ENCODE peak calls at places on chromosome 22, in four cellular contexts. S is activated naive CD4-positive, alpha-beta T cell treated with anti-CD3 and anti-CD28 coated beads, Interleukin-2, amount 50 U/mL, for 16 hours; P is EL; E is nephron progenitor cell. W is an unnamed sample.

GRCh38 chr22:49664371-49664881 is 163.2 kb downstream of the BRD1 start:
- DNase-seq in S (no peak), P (no peak), E (no peak), W (no peak)

GRCh38 chr22:42792909-42793847 is 63.9 kb downstream of the ARFGAP3 start:
- DNase-seq in S (no peak), P (no peak), E (no peak), W (no peak)

GRCh38 chr22:38631724-38632123 is 24.5 kb downstream of the FAM227A start:
- DNase-seq in S (no peak), P (no peak), E (no peak), W (no peak)

GRCh38 chr22:46953968-46954755 is 191.7 kb downstream of the TBC1D22A start:
- DNase-seq in S (no peak), P (no peak), E (no peak), W (no peak)

GRCh38 chr22:19882446-19883381 is 28.0 kb upstream of the GNB1L start:
- DNase-seq in S (peak; percentile 7), P (no peak), E (no peak), W (no peak)

GRCh38 chr22:27673839-27674238 is 127.7 kb downstream of the MN1 start:
- DNase-seq in S (no peak), P (no peak), E (peak; percentile 51), W (no peak)

GRCh38 chr22:26702906-26703830 is 45.8 kb downstream of the MIAT start:
- DNase-seq in S (no peak), P (peak; percentile 35), E (no peak), W (no peak)

GRCh38 chr22:21904250-21904789 is 36.9 kb upstream of the MAPK1 start:
- DNase-seq in S (no peak), P (no peak), E (no peak), W (no peak)

GRCh38 chr22:35470903-35471321 is 69.7 kb upstream of the RASD2 start:
- DNase-seq in S (no peak), P (peak; percentile 38), E (no peak), W (no peak)

GRCh38 chr22:48642550-48642949 is 1185.1 kb downstream of the BRD1 start:
- DNase-seq in S (no peak), P (no peak), E (no peak), W (no peak)

GRCh38 chr22:29427176-29427760 is 11.1 kb upstream of the RFPL1 start:
- DNase-seq in S (no peak), P (no peak), E (no peak), W (no peak)

GRCh38 chr22:26835929-26836528 is 178.6 kb downstream of the MIAT start:
- DNase-seq in S (peak; percentile 38), P (peak; percentile 56), E (peak; percentile 64), W (no peak)

GRCh38 chr22:21101877-21102638 is 56.3 kb downstream of the LRRC74B start:
- DNase-seq in S (no peak), P (peak; percentile 14), E (no peak), W (no peak)

GRCh38 chr22:48517039-48518030 is 1310.3 kb downstream of the BRD1 start:
- DNase-seq in S (no peak), P (peak; percentile 1), E (no peak), W (no peak)

GRCh38 chr22:35379146-35379993 is 1.5 kb upstream of the HMOX1 start:
- DNase-seq in S (no peak), P (no peak), E (no peak), W (no peak)

GRCh38 chr22:37237371-37238268 is 6.4 kb downstream of the RAC2 start:
- DNase-seq in S (no peak), P (peak; percentile 21), E (no peak), W (no peak)

GRCh38 chr22:30270841-30271240 is 4.2 kb upstream of the OSM start:
- DNase-seq in S (no peak), P (peak; percentile 44), E (no peak), W (no peak)

GRCh38 chr22:39266398-39267030 is 21.7 kb upstream of the PDGFB start:
- DNase-seq in S (no peak), P (no peak), E (no peak), W (no peak)

GRCh38 chr22:29079218-29079901 is 6.5 kb downstream of the KREMEN1 start:
- DNase-seq in S (no peak), P (no peak), E (no peak), W (no peak)

GRCh38 chr22:42769574-42770447 is 49.1 kb upstream of the A4GALT start:
- DNase-seq in S (no peak), P (peak; percentile 85), E (peak; percentile 46), W (no peak)

GRCh38 chr22:20565079-20565734 is 57.8 kb downstream of the MED15 start:
- DNase-seq in S (no peak), P (no peak), E (no peak), W (no peak)

GRCh38 chr22:41920271-41920976 is 5.5 kb upstream of the SHISA8 start:
- DNase-seq in S (no peak), P (no peak), E (no peak), W (no peak)

GRCh38 chr22:17483670-17484372 is 79.5 kb upstream of the SLC25A18 start:
- DNase-seq in S (no peak), P (no peak), E (no peak), W (no peak)

GRCh38 chr22:42688241-42688913 is 32.3 kb downstream of the A4GALT start:
- DNase-seq in S (no peak), P (peak; percentile 91), E (peak; percentile 78), W (no peak)

GRCh38 chr22:37179126-37179470 is 8.9 kb downstream of the C1QTNF6 start:
- DNase-seq in S (no peak), P (no peak), E (no peak), W (no peak)

GRCh38 chr22:27668828-27669797 is 132.4 kb downstream of the MN1 start:
- DNase-seq in S (no peak), P (peak; percentile 20), E (no peak), W (peak; percentile 100)

GRCh38 chr22:43993072-43993760 is 30.9 kb upstream of the PARVB start:
- DNase-seq in S (peak; percentile 61), P (peak; percentile 48), E (peak; percentile 76), W (peak; percentile 32)

GRCh38 chr22:40220316-40221054 is 42.8 kb downstream of the TNRC6B start:
- DNase-seq in S (no peak), P (no peak), E (no peak), W (no peak)

GRCh38 chr22:37241351-37242142 is 2.5 kb downstream of the RAC2 start:
- DNase-seq in S (peak; percentile 37), P (no peak), E (no peak), W (no peak)

GRCh38 chr22:25627271-25627848 is 62.9 kb downstream of the GRK3 start:
- DNase-seq in S (no peak), P (no peak), E (no peak), W (peak; percentile 25)

GRCh38 chr22:38177926-38178604 is 3.6 kb downstream of the PLA2G6 start:
- DNase-seq in S (no peak), P (peak; percentile 92), E (no peak), W (no peak)

GRCh38 chr22:24436553-24436952 is 9.2 kb downstream of the ADORA2A start:
- DNase-seq in S (no peak), P (no peak), E (no peak), W (no peak)

GRCh38 chr22:26377170-26377825 is 51.8 kb upstream of the ASPHD2 start:
- DNase-seq in S (no peak), P (no peak), E (no peak), W (no peak)